ENCODE peak calls at places on chromosomes 11 and 22, in seven cellular contexts. O, M, G, J, N, H and L are unnamed samples.

GRCh38 chr22:30305519-30305905 is 16.2 kb upstream of the CASTOR1 start:
- DNase-seq in O (no peak), M (no peak), G (peak), J (no peak), N (no peak), H (no peak), L (no peak)

GRCh38 chr22:35484651-35485372 is 55.8 kb upstream of the RASD2 start:
- DNase-seq in O (no peak), M (no peak), G (no peak), J (no peak), N (no peak), H (no peak), L (no peak)

GRCh38 chr22:26291940-26292666 is 122.8 kb downstream of the SEZ6L start:
- DNase-seq in O (no peak), M (no peak), G (no peak), J (no peak), N (no peak), H (no peak), L (no peak)

GRCh38 chr11:63850946-63851345 is 12.0 kb downstream of the MARK2 start:
- DNase-seq in O (no peak), M (no peak), G (no peak), J (no peak), N (no peak), H (no peak), L (no peak)

GRCh38 chr11:114960117-114960516 is 281.8 kb downstream of the NXPE2 start:
- DNase-seq in O (no peak), M (no peak), G (no peak), J (no peak), N (peak), H (no peak), L (no peak)

GRCh38 chr22:46352691-46353386 is 17.3 kb downstream of the TRMU start:
- DNase-seq in O (no peak), M (no peak), G (peak), J (peak), N (peak), H (peak), L (no peak)

GRCh38 chr11:47946682-47947575 is 33.4 kb upstream of the PTPRJ start:
- DNase-seq in O (peak), M (no peak), G (peak), J (no peak), N (peak), H (peak), L (no peak)

GRCh38 chr11:69691449-69691848 is 12.4 kb downstream of the FGF19 start:
- DNase-seq in O (no peak), M (no peak), G (no peak), J (no peak), N (no peak), H (no peak), L (no peak)

GRCh38 chr11:84412862-84413261 is 1126.7 kb upstream of the CCDC90B start:
- DNase-seq in O (no peak), M (no peak), G (no peak), J (no peak), N (no peak), H (no peak), L (no peak)

GRCh38 chr11:110123003-110123402 is 29.8 kb downstream of the ZC3H12C start:
- DNase-seq in O (no peak), M (no peak), G (no peak), J (no peak), N (no peak), H (no peak), L (no peak)

GRCh38 chr11:122115520-122116343 is at the start of gene BLID:
- DNase-seq in O (no peak), M (peak), G (no peak), J (peak), N (peak), H (peak), L (no peak)

GRCh38 chr11:135075740-135076139 is 663.7 kb upstream of the B3GAT1 start:
- DNase-seq in O (no peak), M (peak), G (no peak), J (peak), N (peak), H (peak), L (peak)

GRCh38 chr11:10400856-10401255 is 54.2 kb upstream of the AMPD3 start:
- DNase-seq in O (no peak), M (no peak), G (no peak), J (no peak), N (no peak), H (no peak), L (no peak)

GRCh38 chr11:111409915-111410314 is 30.8 kb upstream of the POU2AF1 start:
- DNase-seq in O (no peak), M (no peak), G (no peak), J (no peak), N (no peak), H (no peak), L (no peak)

GRCh38 chr22:44333847-44334635 is 21.3 kb upstream of the SHISAL1 start:
- DNase-seq in O (no peak), M (no peak), G (no peak), J (no peak), N (no peak), H (no peak), L (no peak)

GRCh38 chr11:3088806-3089205 is 31.6 kb upstream of the CARS1 start:
- DNase-seq in O (no peak), M (no peak), G (no peak), J (no peak), N (no peak), H (no peak), L (no peak)

GRCh38 chr22:19620742-19621371 is 93.4 kb upstream of the SEPTIN5 start:
- DNase-seq in O (no peak), M (no peak), G (no peak), J (no peak), N (no peak), H (no peak), L (no peak)

GRCh38 chr11:69409812-69410645 is 71.4 kb upstream of the LINC01488 start:
- DNase-seq in O (no peak), M (no peak), G (no peak), J (no peak), N (no peak), H (no peak), L (no peak)

GRCh38 chr22:29031236-29031982 is 30.2 kb downstream of the C22orf31 start:
- DNase-seq in O (peak), M (peak), G (peak), J (no peak), N (peak), H (peak), L (peak)

GRCh38 chr11:2072551-2073261 is 66.5 kb downstream of the IGF2 start:
- DNase-seq in O (no peak), M (peak), G (no peak), J (no peak), N (peak), H (no peak), L (peak)

GRCh38 chr22:31749636-31750364 is at the start of gene PRR14L:
- DNase-seq in O (peak), M (peak), G (peak), J (peak), N (peak), H (peak), L (peak)

GRCh38 chr11:47534707-47535251 is 18.2 kb downstream of the CELF1 start:
- DNase-seq in O (no peak), M (no peak), G (no peak), J (no peak), N (no peak), H (no peak), L (no peak)

GRCh38 chr11:47603295-47603694 is 9.1 kb upstream of the C1QTNF4 start:
- DNase-seq in O (no peak), M (no peak), G (no peak), J (no peak), N (no peak), H (no peak), L (no peak)

GRCh38 chr22:41995211-41995610 is 3.4 kb upstream of the WBP2NL start:
- DNase-seq in O (no peak), M (no peak), G (no peak), J (no peak), N (no peak), H (no peak), L (no peak)

GRCh38 chr22:50000587-50001387 is 11.8 kb downstream of the IL17REL start:
- DNase-seq in O (no peak), M (no peak), G (no peak), J (no peak), N (peak), H (no peak), L (no peak)

GRCh38 chr11:44631831-44632230 is 66.4 kb downstream of the CD82 start:
- DNase-seq in O (no peak), M (no peak), G (no peak), J (no peak), N (peak), H (no peak), L (no peak)

GRCh38 chr22:35253946-35254345 is 3.3 kb upstream of the HMGXB4 start:
- DNase-seq in O (no peak), M (no peak), G (no peak), J (no peak), N (no peak), H (no peak), L (no peak)

GRCh38 chr22:31829505-31829904 is 75.7 kb downstream of the DEPDC5 start:
- DNase-seq in O (peak), M (no peak), G (no peak), J (no peak), N (no peak), H (peak), L (no peak)

GRCh38 chr11:104183572-104183971 is 19.6 kb upstream of the PDGFD start:
- DNase-seq in O (no peak), M (no peak), G (no peak), J (no peak), N (no peak), H (no peak), L (no peak)

GRCh38 chr11:60857378-60858232 is 1.9 kb upstream of the PTGDR2 start:
- DNase-seq in O (no peak), M (no peak), G (no peak), J (no peak), N (no peak), H (no peak), L (no peak)

DNA sequence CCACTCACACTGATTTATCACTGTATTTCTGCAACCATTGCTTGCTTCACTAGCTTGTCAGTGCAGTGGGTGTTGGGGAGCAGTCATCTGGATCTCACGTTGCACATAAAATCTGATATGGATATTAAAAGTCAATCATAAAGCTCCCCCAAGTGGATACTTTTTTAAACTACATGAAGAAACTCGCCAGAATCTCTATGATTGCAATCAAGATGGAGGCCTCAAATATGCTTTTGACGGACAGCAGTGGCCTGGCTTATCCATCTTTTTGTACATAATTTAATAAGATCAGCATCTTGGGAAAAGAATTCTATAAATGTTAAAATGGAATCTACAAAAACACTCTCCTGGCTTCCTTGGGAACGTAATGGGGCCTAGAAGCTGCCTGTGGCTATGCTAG is 137.7 kb downstream of the WT1 start:
- DNase-seq in O (no peak), M (no peak), G (no peak), J (no peak), N (no peak), H (peak), L (no peak)
- TF ChIP-seq CTCF in O (peak), M (peak), G (no peak), J (peak), N (no peak), H (peak), L (peak)

GRCh38 chr11:67401495-67402191 is at the start of gene PPP1CA:
- DNase-seq in O (no peak), M (peak), G (peak), J (peak), N (peak), H (peak), L (peak)
- TF ChIP-seq CTCF in O (no peak), M (peak), G (peak), J (peak), N (no peak), H (peak), L (peak)

GRCh38 chr11:7257744-7258143 is 6.0 kb downstream of the SYT9 start:
- DNase-seq in O (no peak), M (no peak), G (no peak), J (no peak), N (no peak), H (no peak), L (no peak)
- TF ChIP-seq CTCF in O (no peak), M (no peak), G (no peak), J (no peak), N (no peak), H (no peak), L (no peak)

GRCh38 chr22:39446239-39446721 is 10.5 kb upstream of the MGAT3 start:
- DNase-seq in O (no peak), M (peak), G (no peak), J (no peak), N (no peak), H (no peak), L (no peak)
- TF ChIP-seq CTCF in O (no peak), M (peak), G (no peak), J (no peak), N (no peak), H (no peak), L (no peak)

GRCh38 chr11:75248924-75249256 is 8.3 kb downstream of the TPBGL start:
- DNase-seq in O (no peak), M (no peak), G (no peak), J (no peak), N (no peak), H (no peak), L (no peak)
- TF ChIP-seq CTCF in O (no peak), M (no peak), G (no peak), J (peak), N (no peak), H (no peak), L (peak)

GRCh38 chr22:47544696-47545095 is 782.2 kb downstream of the TBC1D22A start:
- DNase-seq in O (no peak), M (no peak), G (no peak), J (no peak), N (no peak), H (no peak), L (no peak)
- TF ChIP-seq CTCF in O (no peak), M (no peak), G (no peak), J (no peak), N (no peak), H (no peak), L (no peak)

DNA sequence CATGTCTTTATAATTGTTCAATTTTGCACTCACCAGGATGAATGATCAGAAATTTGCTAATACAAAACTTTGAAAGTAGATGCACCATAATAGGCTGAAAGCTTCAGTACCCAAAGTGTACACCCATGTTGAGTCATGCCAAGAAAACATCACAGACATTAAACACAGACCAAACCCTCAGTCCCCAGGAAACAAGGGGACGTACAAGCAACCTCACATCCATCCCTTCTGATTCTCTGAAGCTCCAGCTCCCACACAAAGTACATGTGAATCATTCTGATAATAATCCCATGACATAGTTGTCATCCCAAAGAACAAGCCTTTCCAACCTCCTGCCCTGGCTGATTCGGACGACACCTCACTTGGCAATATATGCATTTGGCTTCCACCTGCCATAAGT is 183.8 kb downstream of the SNX19 start:
- DNase-seq in O (no peak), M (no peak), G (no peak), J (no peak), N (no peak), H (no peak), L (no peak)
- TF ChIP-seq CTCF in O (no peak), M (no peak), G (no peak), J (no peak), N (no peak), H (no peak), L (no peak)